ENCODE peak calls at places on chromosomes 11 and 22, in four cellular contexts. Q is transverse colon, M is heart left ventricle, S is body of pancreas. N is an unnamed sample. For H3K4me1, the result is how much of the 10 kb centered on the place peaks cover.

GRCh38 chr11:127471662-127472061 is 471.1 kb upstream of the KIRREL3 start:
- DNase-seq in Q (no peak), S (no peak), M (no peak), N (no peak)

GRCh38 chr11:119676461-119677020 is 52.5 kb downstream of the NECTIN1 start:
- DNase-seq in Q (no peak), S (no peak), M (no peak), N (no peak)

GRCh38 chr11:86148339-86148738 is 79.5 kb upstream of the PICALM start:
- DNase-seq in Q (no peak), S (no peak), M (no peak), N (no peak)

GRCh38 chr11:47358731-47359051 is 6.2 kb upstream of the MYBPC3 start:
- DNase-seq in M (peak), Q (no peak), S (no peak), N (no peak)

GRCh38 chr11:78907636-78908035 is 333.0 kb upstream of the NARS2 start:
- DNase-seq in M (no peak), Q (no peak), S (no peak), N (no peak)

GRCh38 chr11:2319791-2320481 is 18.1 kb downstream of the TSPAN32 start:
- DNase-seq in S (no peak), M (no peak), Q (no peak), N (no peak)

GRCh38 chr11:104093426-104094280 is 57.2 kb downstream of the DDI1 start:
- DNase-seq in S (no peak), M (no peak), Q (no peak), N (no peak)

GRCh38 chr22:42921301-42921700 is 64.2 kb upstream of the ARFGAP3 start:
- DNase-seq in Q (no peak), S (no peak), M (peak), N (no peak)

GRCh38 chr11:108562746-108563581 is 30.6 kb downstream of the EXPH5 start:
- DNase-seq in Q (no peak), M (no peak), S (no peak), N (no peak)

GRCh38 chr11:105713696-105714095 is 103.8 kb downstream of the GRIA4 start:
- DNase-seq in M (no peak), Q (no peak), S (no peak), N (no peak)

GRCh38 chr11:10294289-10294953 is 402 bp upstream of the SBF2 start:
- DNase-seq in M (peak), Q (peak), S (peak), N (peak)

GRCh38 chr11:121757480-121758125 is 304.8 kb upstream of the SORL1-AS1 start:
- DNase-seq in M (no peak), Q (no peak), S (no peak), N (no peak)

GRCh38 chr11:64926689-64927088 is 2.2 kb downstream of the PPP2R5B start:
- DNase-seq in M (no peak), S (no peak), Q (no peak), N (peak)

GRCh38 chr11:128482512-128483191 is 104.7 kb downstream of the ETS1 start:
- DNase-seq in M (peak), S (no peak), Q (no peak), N (no peak)

GRCh38 chr11:106424111-106424510 is 346.6 kb downstream of the AASDHPPT start:
- DNase-seq in Q (no peak), M (no peak), S (no peak), N (no peak)

GRCh38 chr11:119611027-119611426 is 118.0 kb downstream of the NECTIN1 start:
- DNase-seq in Q (no peak), S (no peak), M (no peak), N (no peak)

GRCh38 chr11:7186190-7186589 is 65.5 kb upstream of the SYT9 start:
- DNase-seq in Q (no peak), S (no peak), M (no peak), N (no peak)

GRCh38 chr22:48574776-48575566 is 1252.7 kb downstream of the BRD1 start:
- DNase-seq in S (peak), M (no peak), Q (peak), N (no peak)

GRCh38 chr22:30785527-30785926 is 90.9 kb downstream of the OSBP2 start:
- DNase-seq in S (no peak), M (no peak), Q (no peak), N (no peak)

GRCh38 chr11:76233936-76234703 is 27.8 kb upstream of the WNT11 start:
- DNase-seq in Q (peak), M (peak), S (peak), N (no peak)

GRCh38 chr11:77448269-77448668 is 25.6 kb downstream of the PAK1 start:
- DNase-seq in M (no peak), Q (no peak), S (no peak), N (no peak)

GRCh38 chr11:128694618-128695481 is 978 bp downstream of the FLI1 start:
- DNase-seq in Q (no peak), M (peak), S (no peak), N (peak)

GRCh38 chr22:42645341-42645937 is 3.8 kb downstream of the CYB5R3 start:
- DNase-seq in Q (no peak), S (no peak), M (no peak), N (no peak)

GRCh38 chr22:47124451-47124881 is 362.0 kb downstream of the TBC1D22A start:
- DNase-seq in M (no peak), S (no peak), Q (no peak), N (no peak)

GRCh38 chr22:26681395-26681821 is 24.0 kb downstream of the MIAT start:
- DNase-seq in S (no peak), Q (no peak), M (no peak), N (no peak)

GRCh38 chr22:19199479-19199878 is 20.9 kb upstream of the SLC25A1 start:
- DNase-seq in M (no peak), S (no peak), Q (no peak), N (no peak)

GRCh38 chr11:105268404-105269062 is 129.0 kb upstream of the CARD18 start:
- DNase-seq in M (no peak), S (no peak), Q (no peak), N (no peak)

GRCh38 chr11:77181799-77182541 is 53.9 kb downstream of the MYO7A start:
- DNase-seq in M (no peak), S (no peak), Q (no peak), N (no peak)

GRCh38 chr11:129852125-129852740 is 36.6 kb downstream of the TMEM45B start:
- DNase-seq in S (no peak), Q (no peak), M (no peak), N (no peak)

GRCh38 chr11:93849751-93850584 is 450 bp downstream of the VSTM5 start:
- DNase-seq in M (no peak), S (peak), Q (peak), N (peak)

GRCh38 chr11:60422609-60423008 is 6.8 kb upstream of the MS4A5 start:
- DNase-seq in M (no peak), Q (no peak), S (no peak), N (no peak)

GRCh38 chr22:49481651-49482399 is 345.8 kb downstream of the BRD1 start:
- DNase-seq in S (no peak), M (no peak), Q (no peak), N (no peak)

GRCh38 chr11:73797457-73797856 is 9.8 kb downstream of the MRPL48 start:
- DNase-seq in M (no peak), Q (no peak), S (peak), N (no peak)

GRCh38 chr11:91926967-91927366 is 297.7 kb upstream of the FAT3 start:
- DNase-seq in S (peak), Q (peak), M (peak), N (no peak)

GRCh38 chr11:56852131-56852530 is 103.6 kb upstream of the OR9G4 start:
- DNase-seq in Q (no peak), S (no peak), M (no peak), N (no peak)

GRCh38 chr22:44666207-44666585 is 35.8 kb upstream of the PRR5 start:
- DNase-seq in M (no peak), S (no peak), Q (no peak), N (no peak)

GRCh38 chr22:44663256-44663999 is 38.6 kb upstream of the PRR5 start:
- DNase-seq in M (peak), S (no peak), Q (no peak), N (peak)

GRCh38 chr22:44665115-44665514 is 36.9 kb upstream of the PRR5 start:
- DNase-seq in Q (peak), M (peak), S (no peak), N (no peak)

GRCh38 chr22:44661659-44662569 is 40.1 kb upstream of the PRR5 start:
- DNase-seq in M (peak), Q (no peak), S (no peak), N (no peak)

GRCh38 chr22:44664149-44664548 is 37.9 kb upstream of the PRR5 start:
- DNase-seq in Q (peak), M (peak), S (no peak), N (peak)
- TF ChIP-seq POLR2A in Q (no peak), M (no peak), S (no peak), N (no peak)

GRCh38 chr11:111937859-111938258 is 716 bp downstream of the DIXDC1 start:
- DNase-seq in M (no peak), Q (no peak), S (no peak), N (no peak)
- H3K4me1 ChIP-seq in M (under half), Q (under half), S (under half), N (half or more)

GRCh38 chr11:133137270-133137669 is 395.0 kb downstream of the OPCML start:
- DNase-seq in M (no peak), Q (no peak), S (no peak), N (no peak)
- TF ChIP-seq POLR2A in M (no peak), Q (no peak), S (no peak), N (no peak)

DNA sequence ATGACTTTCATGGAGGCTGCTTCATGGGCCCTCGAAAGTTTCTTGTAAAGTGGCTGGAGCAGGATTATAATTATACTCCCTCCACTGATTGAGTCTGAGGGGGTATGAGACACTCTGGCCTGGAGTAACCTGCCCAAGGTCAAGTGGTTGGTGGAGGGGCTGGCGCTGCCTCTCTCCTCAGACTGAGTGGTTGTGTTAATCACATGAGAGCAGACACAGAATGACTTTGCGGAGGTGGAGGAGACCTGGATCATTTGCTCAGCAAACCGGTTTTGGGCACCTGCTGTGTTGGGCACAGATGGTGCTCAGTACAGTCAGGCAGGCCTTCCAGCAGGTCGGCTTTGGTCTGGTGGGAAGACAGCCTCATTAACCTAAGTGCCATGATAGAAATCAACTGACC is 11.8 kb downstream of the BCR start:
- DNase-seq in Q (no peak), S (peak), M (no peak), N (no peak)
- H3K4me1 ChIP-seq in Q (under half), S (under half), M (under half), N (under half)

DNA sequence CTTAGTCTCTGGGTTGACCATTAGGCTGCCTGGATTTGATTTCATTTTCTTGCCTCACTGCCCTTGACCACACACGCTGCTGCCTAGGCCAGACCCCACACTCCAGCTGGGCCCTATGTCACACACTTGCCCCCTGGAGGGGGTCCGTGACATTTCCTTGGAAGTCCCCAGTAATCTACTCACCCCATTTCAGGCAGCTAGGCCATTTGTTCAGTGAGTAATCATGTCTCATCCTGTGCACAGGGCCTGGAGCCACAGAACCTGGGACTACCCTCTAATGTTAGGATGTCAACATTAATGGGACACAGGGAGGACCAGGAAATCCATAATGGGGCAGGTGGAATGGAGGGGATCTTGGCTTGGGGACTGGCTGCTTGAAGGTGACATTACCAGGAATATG is 81.8 kb upstream of the SPON1 start:
- DNase-seq in S (no peak), M (no peak), Q (no peak), N (no peak)
- TF ChIP-seq POLR2A in S (no peak), M (no peak), Q (no peak), N (no peak)

DNA sequence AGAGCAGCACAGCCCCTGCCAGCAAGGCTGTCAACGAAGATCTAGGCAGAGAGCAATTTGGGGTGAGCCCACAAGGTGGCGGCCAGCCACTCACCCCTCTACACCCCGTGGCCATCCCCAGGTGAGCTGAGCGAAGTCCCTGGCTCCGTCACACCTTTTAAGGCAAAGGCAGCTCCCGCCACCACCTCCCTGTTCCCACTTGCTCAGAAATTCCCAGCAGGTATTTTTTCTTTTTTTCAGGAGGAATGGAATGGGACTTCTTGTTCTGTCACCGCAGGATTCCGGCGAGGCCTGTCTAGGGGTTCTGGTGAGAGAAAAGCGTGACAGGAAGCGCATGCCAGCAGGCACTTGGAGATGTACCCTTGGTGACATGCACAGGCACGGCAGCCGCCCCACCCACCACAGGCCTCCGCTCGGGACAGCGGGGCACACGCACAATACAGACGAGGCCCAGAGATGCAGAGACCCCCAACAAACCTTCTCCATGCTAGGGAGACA is 10.0 kb downstream of the RPL3 start:
- DNase-seq in S (no peak), Q (no peak), M (no peak), N (no peak)
- H3K4me1 ChIP-seq in S (under half), Q (under half), M (under half), N (under half)

GRCh38 chr22:41522813-41523212 is 21.5 kb downstream of the POLR3H start:
- DNase-seq in M (no peak), Q (no peak), S (no peak), N (no peak)
- TF ChIP-seq POLR2A in M (no peak), Q (no peak), S (no peak), N (no peak)

GRCh38 chr11:34250732-34251639 is 106.8 kb downstream of the ABTB2 start:
- DNase-seq in S (no peak), M (peak), Q (peak), N (peak)

GRCh38 chr11:34252015-34252414 is 105.8 kb downstream of the ABTB2 start:
- DNase-seq in S (no peak), M (no peak), Q (no peak), N (no peak)

GRCh38 chr11:34251640-34251980 is 106.2 kb downstream of the ABTB2 start:
- DNase-seq in M (no peak), Q (no peak), S (no peak), N (no peak)

GRCh38 chr11:34252651-34253050 is 105.2 kb downstream of the ABTB2 start:
- DNase-seq in M (no peak), S (peak), Q (no peak), N (no peak)

GRCh38 chr11:34249439-34250073 is 108.3 kb downstream of the ABTB2 start:
- DNase-seq in Q (no peak), M (no peak), S (no peak), N (no peak)
- H3K4me1 ChIP-seq in Q (under half), M (under half), S (under half), N (under half)

DNA sequence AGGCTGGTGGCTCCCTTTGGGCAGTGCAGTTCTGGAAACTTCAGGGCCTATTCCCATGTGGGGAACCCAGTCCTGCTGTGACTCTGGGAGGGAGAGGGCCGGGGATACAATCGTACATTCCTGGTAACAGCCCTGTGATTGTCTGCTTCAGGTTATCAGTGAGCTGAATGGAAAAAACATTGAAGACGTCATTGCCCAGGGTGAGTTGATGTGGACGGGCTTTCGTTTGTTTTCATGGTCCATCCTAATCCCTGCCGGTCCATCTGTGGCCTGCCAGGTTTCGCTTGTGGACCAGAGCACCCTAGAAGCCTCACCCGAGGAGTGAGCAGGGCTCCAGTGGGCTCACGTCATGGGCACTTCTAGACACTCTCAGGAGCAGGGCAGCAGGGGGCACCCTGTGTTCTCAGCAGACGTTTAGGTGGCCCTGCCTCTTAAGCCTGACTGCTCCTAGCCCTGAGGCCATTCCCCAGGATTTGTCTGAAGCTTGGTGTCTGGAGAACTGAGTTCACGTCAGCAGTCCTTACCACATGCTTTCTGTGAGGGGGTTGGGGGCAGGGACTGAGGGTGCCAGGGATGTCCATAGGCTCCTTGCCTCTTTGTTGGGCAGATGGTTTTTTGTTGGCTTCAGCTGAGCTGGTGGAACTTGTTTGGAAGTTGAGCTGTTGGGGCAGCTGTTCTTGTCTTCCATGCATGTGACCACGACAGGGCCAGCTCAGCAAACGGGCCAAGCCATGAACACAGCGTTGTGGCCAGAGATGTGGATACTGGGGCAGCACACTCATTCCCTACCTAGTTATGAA is 1.9 kb downstream of the RPLP2 start:
- DNase-seq in S (no peak), Q (no peak), M (no peak), N (no peak)
- TF ChIP-seq POLR2A in S (no peak), Q (no peak), M (no peak), N (no peak)

DNA sequence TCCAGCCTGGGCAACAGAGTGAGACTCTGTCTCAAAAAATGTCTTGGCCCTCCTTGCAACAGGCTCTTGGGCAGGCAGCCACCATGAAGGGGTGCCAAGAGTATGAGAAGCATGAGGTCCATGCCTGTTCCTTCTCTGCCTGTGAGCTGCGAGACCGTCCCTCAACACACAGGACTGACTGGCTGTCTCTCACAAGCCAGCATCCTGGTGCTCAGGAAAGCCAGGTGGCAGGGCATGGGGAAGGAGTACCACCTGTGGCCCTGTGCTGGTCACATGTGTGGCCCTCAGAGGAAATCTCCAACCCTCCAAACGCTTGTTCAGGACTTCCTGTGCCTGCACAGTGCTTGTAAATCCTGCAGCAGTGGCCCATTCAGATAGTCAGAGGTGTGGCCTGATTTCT is 83.2 kb downstream of the ATXN10 start:
- DNase-seq in M (no peak), Q (no peak), S (no peak), N (no peak)
- H3K4me1 ChIP-seq in M (under half), Q (under half), S (under half), N (under half)

N was measured in right lobe of liver.